ENCODE peak calls at places on chromosomes 11 and 22, in eight cellular contexts. One of them, this sample, is unnamed.

GRCh38 chr11:116579857-116580727 is 192.7 kb downstream of the BUD13 start:
- DNase-seq in H54: no peak
- DNase-seq in KBM-7: no peak
- DNase-seq in neural crest cell: peak
- DNase-seq in AG04449: no peak
- DNase-seq in stimulated activated CD8-positive, alpha-beta memory T cell treated with anti-CD3 and anti-CD28 coated beads, Interleukin-2, amount 100 ng/mL, for 48 hours: no peak
- DNase-seq in caudate nucleus: no peak
- DNase-seq in left lobe of liver: no peak
- DNase-seq in this sample: no peak

GRCh38 chr11:126519653-126520573 is 164.4 kb downstream of the ST3GAL4 start:
- DNase-seq in KBM-7: no peak
- DNase-seq in left lobe of liver: no peak
- DNase-seq in neural crest cell: no peak
- DNase-seq in caudate nucleus: no peak
- DNase-seq in stimulated activated CD8-positive, alpha-beta memory T cell treated with anti-CD3 and anti-CD28 coated beads, Interleukin-2, amount 100 ng/mL, for 48 hours: no peak
- DNase-seq in H54: no peak
- DNase-seq in AG04449: no peak
- DNase-seq in this sample: no peak

GRCh38 chr11:116605543-116605942 is 167.2 kb downstream of the BUD13 start:
- DNase-seq in neural crest cell: peak
- DNase-seq in caudate nucleus: no peak
- DNase-seq in KBM-7: peak
- DNase-seq in stimulated activated CD8-positive, alpha-beta memory T cell treated with anti-CD3 and anti-CD28 coated beads, Interleukin-2, amount 100 ng/mL, for 48 hours: peak
- DNase-seq in AG04449: no peak
- DNase-seq in left lobe of liver: peak
- DNase-seq in H54: no peak
- DNase-seq in this sample: peak

GRCh38 chr11:72111300-72111699 is 1.2 kb downstream of the ANAPC15 start:
- DNase-seq in H54: no peak
- DNase-seq in AG04449: no peak
- DNase-seq in caudate nucleus: no peak
- DNase-seq in neural crest cell: no peak
- DNase-seq in KBM-7: no peak
- DNase-seq in stimulated activated CD8-positive, alpha-beta memory T cell treated with anti-CD3 and anti-CD28 coated beads, Interleukin-2, amount 100 ng/mL, for 48 hours: no peak
- DNase-seq in left lobe of liver: no peak
- DNase-seq in this sample: no peak

GRCh38 chr11:13775471-13775870 is 107.0 kb downstream of the FAR1 start:
- DNase-seq in stimulated activated CD8-positive, alpha-beta memory T cell treated with anti-CD3 and anti-CD28 coated beads, Interleukin-2, amount 100 ng/mL, for 48 hours: no peak
- DNase-seq in KBM-7: no peak
- DNase-seq in neural crest cell: no peak
- DNase-seq in AG04449: no peak
- DNase-seq in caudate nucleus: no peak
- DNase-seq in H54: no peak
- DNase-seq in left lobe of liver: no peak
- DNase-seq in this sample: no peak

GRCh38 chr11:57514538-57515331 is 767 bp downstream of the SLC43A1 start:
- DNase-seq in AG04449: no peak
- DNase-seq in KBM-7: peak
- DNase-seq in H54: no peak
- DNase-seq in caudate nucleus: no peak
- DNase-seq in left lobe of liver: peak
- DNase-seq in stimulated activated CD8-positive, alpha-beta memory T cell treated with anti-CD3 and anti-CD28 coated beads, Interleukin-2, amount 100 ng/mL, for 48 hours: peak
- DNase-seq in neural crest cell: peak
- DNase-seq in this sample: peak

GRCh38 chr22:37231406-37232139 is 12.5 kb downstream of the RAC2 start:
- DNase-seq in KBM-7: no peak
- DNase-seq in caudate nucleus: no peak
- DNase-seq in stimulated activated CD8-positive, alpha-beta memory T cell treated with anti-CD3 and anti-CD28 coated beads, Interleukin-2, amount 100 ng/mL, for 48 hours: no peak
- DNase-seq in AG04449: no peak
- DNase-seq in H54: no peak
- DNase-seq in neural crest cell: no peak
- DNase-seq in left lobe of liver: no peak
- DNase-seq in this sample: no peak

GRCh38 chr22:50627452-50627913 is 469 bp downstream of the ARSA start:
- DNase-seq in KBM-7: no peak
- DNase-seq in stimulated activated CD8-positive, alpha-beta memory T cell treated with anti-CD3 and anti-CD28 coated beads, Interleukin-2, amount 100 ng/mL, for 48 hours: no peak
- DNase-seq in left lobe of liver: no peak
- DNase-seq in AG04449: no peak
- DNase-seq in neural crest cell: peak
- DNase-seq in H54: no peak
- DNase-seq in caudate nucleus: no peak
- DNase-seq in this sample: no peak

GRCh38 chr22:38144025-38144405 is 33.5 kb upstream of the BAIAP2L2 start:
- DNase-seq in left lobe of liver: no peak
- DNase-seq in stimulated activated CD8-positive, alpha-beta memory T cell treated with anti-CD3 and anti-CD28 coated beads, Interleukin-2, amount 100 ng/mL, for 48 hours: no peak
- DNase-seq in AG04449: no peak
- DNase-seq in H54: no peak
- DNase-seq in KBM-7: no peak
- DNase-seq in caudate nucleus: no peak
- DNase-seq in neural crest cell: no peak
- DNase-seq in this sample: no peak

This sample was measured in Caco-2.